ENCODE peak calls at places on chromosomes 12 and 14, in five cellular contexts. W is PC-3, C is Panc1, A is IMR-90, Y is cardiac muscle cell. D is an unnamed sample.

GRCh38 chr14:52650774-52651173 is 44.6 kb downstream of the ERO1A start:
- DNase-seq in W (no peak), A (no peak), Y (no peak), C (no peak), D (no peak)

GRCh38 chr12:106234513-106234912 is 13.3 kb downstream of the CKAP4 start:
- DNase-seq in Y (no peak), C (no peak), W (peak; percentile 21), A (peak; percentile 67), D (no peak)

GRCh38 chr14:102616318-102616717 is 23.9 kb downstream of the RCOR1 start:
- DNase-seq in Y (no peak), A (no peak), W (peak; percentile 17), C (no peak), D (no peak)

GRCh38 chr12:5059358-5059757 is 15.7 kb downstream of the KCNA5 start:
- DNase-seq in C (no peak), Y (peak; percentile 64), A (no peak), W (no peak), D (no peak)

GRCh38 chr12:56188116-56188785 is 1.0 kb downstream of the SMARCC2 start:
- DNase-seq in C (no peak), Y (no peak), A (no peak), W (no peak), D (no peak)

GRCh38 chr12:32051511-32052299 is 54.9 kb upstream of the BICD1 start:
- DNase-seq in Y (peak; percentile 68), W (peak; percentile 95), A (peak; percentile 96), C (peak; percentile 80), D (no peak)

GRCh38 chr14:101233861-101234587 is 327.3 kb upstream of the DIO3 start:
- DNase-seq in W (no peak), Y (no peak), A (no peak), C (no peak), D (no peak)

GRCh38 chr14:47391105-47391504 is 284.3 kb downstream of the MDGA2 start:
- DNase-seq in Y (no peak), W (no peak), A (no peak), C (no peak), D (no peak)

GRCh38 chr12:58915634-58916033 is 4.7 kb downstream of the LRIG3 start:
- DNase-seq in W (peak; percentile 11), C (no peak), Y (peak; percentile 63), A (peak; percentile 71), D (no peak)

GRCh38 chr12:71007025-71007424 is 86.5 kb upstream of the PTPRR start:
- DNase-seq in A (no peak), C (no peak), W (no peak), Y (no peak), D (no peak)

GRCh38 chr12:79650440-79650839 is 40.3 kb downstream of the PAWR start:
- DNase-seq in Y (no peak), W (no peak), C (no peak), A (no peak), D (no peak)

GRCh38 chr14:101583709-101584048 is 22.4 kb downstream of the DIO3 start:
- DNase-seq in C (no peak), W (no peak), Y (no peak), A (no peak), D (no peak)

GRCh38 chr12:14995583-14996425 is 23.0 kb downstream of the PDE6H start:
- DNase-seq in Y (peak; percentile 70), W (peak; percentile 54), A (peak; percentile 79), C (peak; percentile 47), D (no peak)

GRCh38 chr14:100201701-100202100 is 37.2 kb upstream of the YY1 start:
- DNase-seq in A (no peak), W (peak; percentile 23), Y (no peak), C (no peak), D (no peak)

GRCh38 chr14:24984846-24985589 is 64.9 kb downstream of the STXBP6 start:
- DNase-seq in C (no peak), W (peak; percentile 48), A (no peak), Y (no peak), D (no peak)

GRCh38 chr14:80974338-80975078 is 19.1 kb downstream of the TSHR start:
- DNase-seq in Y (no peak), W (no peak), A (no peak), C (no peak), D (no peak)

GRCh38 chr14:57382283-57382682 is 8.1 kb upstream of the NAA30 start:
- DNase-seq in Y (no peak), A (peak; percentile 94), C (no peak), W (peak; percentile 99), D (no peak)

GRCh38 chr12:67689339-67689738 is 40.8 kb downstream of the DYRK2 start:
- DNase-seq in Y (no peak), W (no peak), A (no peak), C (no peak), D (no peak)

GRCh38 chr12:107748472-107748871 is 12.5 kb downstream of the PRDM4 start:
- DNase-seq in W (peak; percentile 91), Y (no peak), C (no peak), A (peak; percentile 81), D (no peak)

GRCh38 chr12:77594386-77594785 is 236.3 kb upstream of the NAV3 start:
- DNase-seq in C (no peak), W (no peak), Y (no peak), A (no peak), D (no peak)

GRCh38 chr12:30631710-30632109 is 64.0 kb downstream of the IPO8 start:
- DNase-seq in C (no peak), W (no peak), Y (no peak), A (no peak), D (peak; percentile 24)

GRCh38 chr14:102314242-102315011 is 5.1 kb upstream of the ZNF839 start:
- DNase-seq in A (peak; percentile 79), Y (peak; percentile 88), W (peak; percentile 78), C (peak; percentile 41), D (peak; percentile 91)

GRCh38 chr12:50581226-50582184 is 76.7 kb downstream of the DIP2B start:
- DNase-seq in Y (no peak), W (peak; percentile 84), A (peak; percentile 93), C (no peak), D (no peak)

GRCh38 chr12:1872448-1872847 is 46.0 kb downstream of the CACNA2D4 start:
- DNase-seq in C (no peak), Y (no peak), A (no peak), W (no peak), D (peak; percentile 34)

GRCh38 chr12:70571705-70572269 is 65.4 kb downstream of the PTPRB start:
- DNase-seq in C (no peak), A (peak; percentile 7), Y (no peak), W (no peak), D (no peak)

GRCh38 chr14:85416771-85417170 is 113.2 kb upstream of the FLRT2 start:
- DNase-seq in Y (no peak), W (peak; percentile 69), A (peak; percentile 77), C (peak; percentile 13), D (no peak)

GRCh38 chr12:45299132-45299692 is 83.3 kb downstream of the ANO6 start:
- DNase-seq in W (peak; percentile 65), C (no peak), A (peak; percentile 64), Y (no peak), D (no peak)

GRCh38 chr14:66643344-66643743 is 135.4 kb downstream of the GPHN start:
- DNase-seq in A (peak; percentile 17), C (no peak), W (peak; percentile 50), Y (no peak), D (no peak)

GRCh38 chr12:97764700-97765099 is 302.1 kb downstream of the RMST start:
- DNase-seq in A (no peak), W (peak; percentile 25), Y (no peak), C (no peak), D (no peak)

GRCh38 chr14:56351861-56352260 is 227.7 kb upstream of the TMEM260 start:
- DNase-seq in Y (no peak), C (no peak), A (peak; percentile 92), W (peak; percentile 84), D (no peak)

GRCh38 chr12:127238061-127238460 is 1028.9 kb upstream of the TMEM132C start:
- DNase-seq in W (no peak), A (no peak), C (no peak), Y (no peak), D (no peak)

GRCh38 chr12:1777798-1778197 is 42.6 kb upstream of the LRTM2 start:
- DNase-seq in W (peak; percentile 46), A (peak; percentile 92), C (no peak), Y (no peak), D (no peak)

GRCh38 chr14:24429395-24430142 is at the start of the genes CBLN3 and KHNYN:
- DNase-seq in W (peak; percentile 90), Y (peak; percentile 93), C (no peak), A (peak; percentile 92), D (peak; percentile 96)

GRCh38 chr14:96130391-96130790 is 74.2 kb upstream of the BDKRB2 start:
- DNase-seq in W (no peak), C (no peak), A (no peak), Y (no peak), D (no peak)

GRCh38 chr14:34843011-34843554 is 32.1 kb downstream of the BAZ1A start:
- DNase-seq in A (peak; percentile 86), C (no peak), W (peak; percentile 60), Y (no peak), D (no peak)

DNA sequence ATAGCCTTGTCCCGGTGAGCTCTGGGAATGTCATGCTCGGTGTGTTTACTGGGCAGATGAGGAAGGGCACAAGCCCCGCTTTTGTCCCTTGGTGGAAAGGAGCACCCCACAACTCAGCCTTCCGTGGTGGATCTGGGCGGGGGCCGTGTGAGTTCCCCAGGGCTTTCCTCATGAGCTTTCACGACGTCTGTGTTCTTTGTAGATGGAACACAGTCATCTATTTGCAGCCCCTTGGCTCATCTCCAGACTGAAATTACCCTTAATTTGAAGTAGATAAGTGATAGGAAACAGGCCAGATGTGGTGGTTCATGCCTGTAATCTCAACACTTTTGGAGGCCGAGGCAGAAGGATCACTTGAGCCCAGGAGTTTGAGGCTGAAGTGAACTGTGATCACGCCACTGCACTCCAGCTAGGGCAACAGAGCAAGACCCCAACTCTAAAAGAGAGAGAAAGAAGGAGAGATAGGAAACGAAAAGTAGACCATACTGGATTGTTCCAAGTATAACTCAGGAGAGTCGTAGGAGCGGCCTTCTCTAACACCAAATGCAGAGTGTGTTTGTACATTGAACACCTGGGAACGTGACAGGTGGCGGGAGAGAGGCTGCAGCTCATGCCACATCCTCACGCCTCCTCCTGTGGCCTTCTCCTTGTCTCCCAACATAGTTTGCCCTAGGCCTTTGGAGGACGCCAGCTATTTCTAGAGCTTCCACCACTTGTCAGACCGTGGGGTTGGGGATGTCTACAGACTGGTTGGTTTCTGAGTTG is 8.8 kb downstream of the P2RX4 start:
- DNase-seq in A (no peak), W (no peak), Y (no peak), C (no peak), D (no peak)
- H3K27ac ChIP-seq in A (no peak overlapping the region), W (no peak overlapping the region), Y (no peak overlapping the region), C (no peak overlapping the region), D (no peak overlapping the region)

GRCh38 chr14:76194327-76194726 is 42.6 kb downstream of the GPATCH2L start:
- DNase-seq in C (no peak), W (no peak), Y (no peak), A (no peak), D (no peak)
- H3K36me3 ChIP-seq in C (peaks cover 25% of the 10 kb centered on the region), W (peaks cover 74% of the 10 kb centered on the region), Y (peaks cover 44% of the 10 kb centered on the region), A (peaks cover 20% of the 10 kb centered on the region), D (peaks cover 13% of the 10 kb centered on the region)

GRCh38 chr14:93337884-93338283 is 5.0 kb upstream of the BTBD7 start:
- DNase-seq in W (no peak), A (no peak), C (no peak), Y (no peak), D (peak; percentile 33)
- H3K27ac ChIP-seq in W (no peak overlapping the region), A (no peak overlapping the region), C (no peak overlapping the region), Y (no peak overlapping the region), D (no peak overlapping the region)

DNA sequence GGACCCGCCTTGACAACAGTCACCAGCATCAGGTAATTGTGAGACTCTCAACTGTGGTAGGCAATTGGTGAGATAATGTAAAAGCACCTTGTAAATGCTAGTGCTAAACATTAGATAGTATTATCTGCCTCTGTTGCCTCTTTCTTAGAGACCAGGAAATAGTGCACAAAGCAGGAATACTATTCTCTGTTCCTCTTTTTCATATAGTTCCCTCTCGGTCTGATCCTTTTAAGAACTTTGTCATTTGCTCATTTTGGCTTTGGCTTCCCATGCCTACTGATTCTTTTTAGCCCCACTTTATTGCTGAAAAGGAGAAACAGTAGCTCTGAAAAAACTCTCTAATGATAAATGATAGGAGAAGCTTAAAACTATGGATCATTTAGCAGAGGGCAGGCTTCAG is 17.6 kb downstream of the CHPT1 start:
- DNase-seq in Y (no peak), C (no peak), W (no peak), A (no peak), D (no peak)
- H3K36me3 ChIP-seq in Y (no peaks in the 10 kb centered on the region), C (peaks cover 9% of the 10 kb centered on the region), W (no peaks in the 10 kb centered on the region), A (no peaks in the 10 kb centered on the region), D (no peaks in the 10 kb centered on the region)